ENCODE peak calls at places on chromosomes 12 and 14, in four cellular contexts. One of them, this sample, is unnamed.

GRCh38 chr12:65220761-65221160 is 51.4 kb downstream of the LEMD3 start:
- DNase-seq in H1: no peak
- DNase-seq in mesendoderm: no peak
- DNase-seq in IMR-90: no peak
- DNase-seq in this sample: no peak

GRCh38 chr12:52249511-52250047 is 16.5 kb downstream of the KRT7 start:
- DNase-seq in IMR-90: no peak
- DNase-seq in H1: no peak
- DNase-seq in mesendoderm: no peak
- DNase-seq in this sample: peak; percentile 23

GRCh38 chr14:71702799-71703198 is 229.4 kb upstream of the RGS6 start:
- DNase-seq in H1: no peak
- DNase-seq in IMR-90: no peak
- DNase-seq in mesendoderm: no peak
- DNase-seq in this sample: no peak

GRCh38 chr12:76449993-76450392 is 101.8 kb upstream of the BBS10 start:
- DNase-seq in H1: no peak
- DNase-seq in mesendoderm: no peak
- DNase-seq in IMR-90: no peak
- DNase-seq in this sample: no peak

GRCh38 chr12:124530637-124531263 is 36.7 kb downstream of the NCOR2 start:
- DNase-seq in mesendoderm: no peak
- DNase-seq in H1: no peak
- DNase-seq in IMR-90: no peak
- DNase-seq in this sample: no peak

GRCh38 chr14:66104486-66104885 is 381.7 kb upstream of the CCDC196 start:
- DNase-seq in H1: no peak
- DNase-seq in mesendoderm: peak; percentile 49
- DNase-seq in IMR-90: no peak
- DNase-seq in this sample: peak; percentile 59

GRCh38 chr12:57628280-57629191 is 4.5 kb downstream of the B4GALNT1 start:
- DNase-seq in H1: peak; percentile 48
- DNase-seq in IMR-90: no peak
- DNase-seq in mesendoderm: no peak
- DNase-seq in this sample: peak; percentile 31

GRCh38 chr12:65655074-65655493 is 169.2 kb upstream of the HMGA2 start:
- DNase-seq in mesendoderm: no peak
- DNase-seq in IMR-90: peak; percentile 81
- DNase-seq in H1: no peak
- DNase-seq in this sample: no peak

GRCh38 chr12:53050426-53051057 is 677 bp downstream of the TNS2 start:
- DNase-seq in IMR-90: no peak
- DNase-seq in H1: no peak
- DNase-seq in mesendoderm: no peak
- DNase-seq in this sample: no peak

GRCh38 chr12:24728366-24728765 is 220.5 kb downstream of the BCAT1 start:
- DNase-seq in IMR-90: peak; percentile 55
- DNase-seq in mesendoderm: peak; percentile 26
- DNase-seq in H1: no peak
- DNase-seq in this sample: no peak

GRCh38 chr12:122518908-122519307 is 7.8 kb downstream of the RSRC2 start:
- DNase-seq in mesendoderm: no peak
- DNase-seq in IMR-90: peak; percentile 33
- DNase-seq in H1: no peak
- DNase-seq in this sample: no peak

GRCh38 chr14:32343926-32344430 is 14.9 kb downstream of the AKAP6 start:
- DNase-seq in mesendoderm: no peak
- DNase-seq in H1: no peak
- DNase-seq in IMR-90: no peak
- DNase-seq in this sample: no peak

GRCh38 chr14:75429562-75429961 is 1.7 kb downstream of the JDP2 start:
- DNase-seq in mesendoderm: peak; percentile 18
- DNase-seq in IMR-90: no peak
- DNase-seq in H1: no peak
- DNase-seq in this sample: peak; percentile 8

GRCh38 chr14:97848351-97848980 is 1051.3 kb downstream of the VRK1 start:
- DNase-seq in H1: peak; percentile 51
- DNase-seq in mesendoderm: peak; percentile 71
- DNase-seq in IMR-90: no peak
- DNase-seq in this sample: no peak

GRCh38 chr12:15897433-15897832 is 13.7 kb upstream of the DERA start:
- DNase-seq in H1: no peak
- DNase-seq in mesendoderm: no peak
- DNase-seq in IMR-90: no peak
- DNase-seq in this sample: no peak

GRCh38 chr14:105171004-105171673 is 2.6 kb upstream of the JAG2 start:
- DNase-seq in IMR-90: no peak
- DNase-seq in mesendoderm: no peak
- DNase-seq in H1: no peak
- DNase-seq in this sample: no peak

GRCh38 chr12:64669270-64669842 is 59.1 kb downstream of the RASSF3 start:
- DNase-seq in mesendoderm: no peak
- DNase-seq in H1: no peak
- DNase-seq in IMR-90: peak; percentile 11
- DNase-seq in this sample: peak; percentile 68

GRCh38 chr12:68529466-68529865 is 81.2 kb upstream of the RAP1B start:
- DNase-seq in mesendoderm: no peak
- DNase-seq in IMR-90: no peak
- DNase-seq in H1: no peak
- DNase-seq in this sample: no peak

GRCh38 chr12:87756111-87756510 is 273.1 kb downstream of the C12orf50 start:
- DNase-seq in mesendoderm: no peak
- DNase-seq in IMR-90: peak; percentile 99
- DNase-seq in H1: no peak
- DNase-seq in this sample: no peak

GRCh38 chr12:50079771-50080170 is 5.4 kb upstream of the SMARCD1 start:
- DNase-seq in mesendoderm: no peak
- DNase-seq in H1: no peak
- DNase-seq in IMR-90: no peak
- DNase-seq in this sample: no peak
- H3K56ac ChIP-seq in mesendoderm: no peak overlapping the region
- H3K56ac ChIP-seq in H1: no peak overlapping the region
- H3K56ac ChIP-seq in IMR-90: no peak overlapping the region
- H3K56ac ChIP-seq in this sample: no peak overlapping the region

DNA sequence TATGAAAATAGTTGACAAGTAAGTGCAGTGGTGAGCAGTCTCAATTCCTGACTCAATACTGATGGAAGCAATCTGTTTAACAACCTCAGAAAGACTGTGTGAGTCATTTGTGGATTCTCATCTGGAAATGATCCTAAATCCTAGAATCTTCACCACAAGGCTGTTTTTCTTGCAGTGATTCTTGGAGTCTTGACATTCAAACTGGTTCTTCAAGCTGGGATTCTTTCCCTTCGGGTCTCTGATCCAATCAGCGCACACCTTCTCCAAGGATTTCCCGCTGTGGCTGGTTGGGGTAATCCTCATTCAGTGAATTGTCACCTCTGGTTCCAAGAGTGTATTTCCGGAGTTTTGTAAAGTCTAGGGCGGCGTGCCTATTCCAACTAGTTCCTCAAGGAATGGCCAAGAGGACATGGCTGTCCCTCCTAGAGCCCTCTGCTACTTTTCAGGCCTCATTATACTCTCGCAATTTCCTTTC is 37.7 kb upstream of the FOXJ2 start:
- DNase-seq in mesendoderm: peak; percentile 84
- DNase-seq in IMR-90: peak; percentile 97
- DNase-seq in H1: no peak
- DNase-seq in this sample: peak; percentile 53
- H3K9ac ChIP-seq in mesendoderm: peak overlapping the region; percentile 17
- H3K9ac ChIP-seq in IMR-90: peak overlapping the region; percentile 22
- H3K9ac ChIP-seq in H1: no peak overlapping the region
- H3K9ac ChIP-seq in this sample: peak overlapping the region; percentile 54

GRCh38 chr12:42394429-42394828 is 68.5 kb downstream of the PPHLN1 start:
- DNase-seq in IMR-90: no peak
- DNase-seq in mesendoderm: no peak
- DNase-seq in H1: no peak
- DNase-seq in this sample: no peak

GRCh38 chr12:42396473-42397259 is 70.7 kb downstream of the PPHLN1 start:
- DNase-seq in IMR-90: no peak
- DNase-seq in H1: no peak
- DNase-seq in mesendoderm: no peak
- DNase-seq in this sample: no peak
- H3K56ac ChIP-seq in IMR-90: no peak overlapping the region
- H3K56ac ChIP-seq in H1: no peak overlapping the region
- H3K56ac ChIP-seq in mesendoderm: no peak overlapping the region
- H3K56ac ChIP-seq in this sample: no peak overlapping the region

GRCh38 chr12:113467514-113468364 is 3.9 kb downstream of the LHX5 start:
- DNase-seq in IMR-90: no peak
- DNase-seq in mesendoderm: no peak
- DNase-seq in H1: peak; percentile 82
- DNase-seq in this sample: peak; percentile 59

GRCh38 chr12:113468365-113469223 is 3.1 kb downstream of the LHX5 start:
- DNase-seq in mesendoderm: no peak
- DNase-seq in H1: peak; percentile 56
- DNase-seq in IMR-90: no peak
- DNase-seq in this sample: peak; percentile 78

GRCh38 chr12:113465808-113466769 is 5.6 kb downstream of the LHX5 start:
- DNase-seq in H1: peak; percentile 70
- DNase-seq in mesendoderm: no peak
- DNase-seq in IMR-90: no peak
- DNase-seq in this sample: peak; percentile 71

GRCh38 chr12:113466770-113467153 is 4.9 kb downstream of the LHX5 start:
- DNase-seq in IMR-90: no peak
- DNase-seq in mesendoderm: no peak
- DNase-seq in H1: no peak
- DNase-seq in this sample: no peak

DNA sequence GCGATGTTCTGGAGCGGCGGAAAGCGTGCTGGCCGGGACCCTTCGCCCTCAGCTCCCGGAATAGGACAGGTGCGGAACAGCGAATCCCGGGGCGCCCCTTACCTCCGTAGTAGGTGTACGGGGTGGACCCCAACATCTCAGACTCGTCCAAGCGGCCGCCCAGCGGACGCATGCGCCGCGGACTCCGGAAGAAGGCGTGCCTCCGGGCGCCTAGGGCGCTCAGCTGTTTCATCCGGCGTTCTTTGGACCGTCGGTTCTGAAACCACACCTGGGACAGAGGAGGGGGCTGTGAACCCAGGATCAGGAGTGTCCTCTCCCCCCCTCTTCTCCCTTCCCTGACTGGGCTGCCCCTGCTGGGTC is 4.5 kb downstream of the LHX5 start:
- DNase-seq in mesendoderm: no peak
- DNase-seq in H1: peak; percentile 66
- DNase-seq in IMR-90: no peak
- DNase-seq in this sample: peak; percentile 47
- H3K9ac ChIP-seq in mesendoderm: peak overlapping the region; percentile 34
- H3K9ac ChIP-seq in H1: no peak overlapping the region
- H3K9ac ChIP-seq in IMR-90: no peak overlapping the region
- H3K9ac ChIP-seq in this sample: no peak overlapping the region

GRCh38 chr12:79983492-79983891 is 48.6 kb upstream of the PPP1R12A start:
- DNase-seq in H1: no peak
- DNase-seq in IMR-90: peak; percentile 78
- DNase-seq in mesendoderm: no peak
- DNase-seq in this sample: no peak
- H3K56ac ChIP-seq in H1: no peak overlapping the region
- H3K56ac ChIP-seq in IMR-90: no peak overlapping the region
- H3K56ac ChIP-seq in mesendoderm: no peak overlapping the region
- H3K56ac ChIP-seq in this sample: no peak overlapping the region

This sample was measured in H9.